ENCODE peak calls at places on chromosomes 6 and 20, in five cellular contexts. D is activated CD8-positive, alpha-beta memory T cell treated with anti-CD3 and anti-CD28 coated beads for 48 hours; U is activated CD4-positive, alpha-beta memory T cell treated with anti-CD3 and anti-CD28 coated beads for 36 hours; O is head of caudate nucleus; E is right cardiac atrium. Z is an unnamed sample.

GRCh38 chr6:63757826-63758225 is 122.2 kb downstream of the PHF3 start:
- DNase-seq in E (no peak), U (no peak), O (no peak), D (no peak), Z (no peak)

GRCh38 chr20:34099675-34100074 is 12.4 kb downstream of the EIF2S2 start:
- DNase-seq in D (no peak), O (no peak), U (no peak), E (no peak), Z (no peak)

GRCh38 chr6:24721461-24722215 is 2.7 kb upstream of the C6orf62 start:
- DNase-seq in U (no peak), D (no peak), E (peak; percentile 94), O (peak; percentile 90), Z (peak; percentile 78)

GRCh38 chr20:57657537-57658446 is 37.6 kb upstream of the ZBP1 start:
- DNase-seq in U (peak; percentile 60), E (peak; percentile 75), O (peak; percentile 48), D (no peak), Z (peak; percentile 3)

GRCh38 chr6:133241088-133241900 is at the start of gene EYA4:
- DNase-seq in E (peak; percentile 77), O (no peak), U (no peak), D (no peak), Z (no peak)

GRCh38 chr6:40509716-40510260 is 77.4 kb downstream of the LRFN2 start:
- DNase-seq in E (no peak), D (no peak), U (no peak), O (peak; percentile 35), Z (no peak)

GRCh38 chr6:13267142-13267621 is 61.2 kb downstream of the TBC1D7 start:
- DNase-seq in D (no peak), E (no peak), O (no peak), U (no peak), Z (no peak)

GRCh38 chr20:8394308-8394945 is 262.4 kb downstream of the PLCB1 start:
- DNase-seq in E (no peak), O (no peak), U (no peak), D (no peak), Z (no peak)

GRCh38 chr6:119346914-119347313 is 2.6 kb downstream of the MAN1A1 start:
- DNase-seq in E (no peak), U (no peak), D (no peak), O (no peak), Z (no peak)

GRCh38 chr6:134543128-134543527 is 225.2 kb upstream of the SGK1 start:
- DNase-seq in D (no peak), U (no peak), E (no peak), O (no peak), Z (no peak)

GRCh38 chr6:81326856-81327561 is 425.5 kb downstream of the TENT5A start:
- DNase-seq in E (no peak), O (no peak), U (no peak), D (no peak), Z (no peak)

GRCh38 chr20:37298190-37298939 is 8.9 kb downstream of the MANBAL start:
- DNase-seq in U (peak; percentile 18), D (no peak), O (no peak), E (no peak), Z (no peak)

GRCh38 chr6:170053966-170054661 is 236.8 kb downstream of the DLL1 start:
- DNase-seq in U (no peak), D (no peak), O (no peak), E (no peak), Z (no peak)

GRCh38 chr6:125357515-125358256 is 55.9 kb upstream of the HDDC2 start:
- DNase-seq in O (no peak), E (no peak), U (peak; percentile 18), D (no peak), Z (no peak)

GRCh38 chr6:23016701-23017100 is 447.3 kb downstream of the HDGFL1 start:
- DNase-seq in U (no peak), E (no peak), D (no peak), O (no peak), Z (no peak)

GRCh38 chr6:33609444-33610034 is 11.6 kb upstream of the ITPR3 start:
- DNase-seq in E (peak; percentile 84), O (no peak), U (no peak), D (no peak), Z (no peak)

GRCh38 chr6:121857551-121857950 is 422.1 kb downstream of the GJA1 start:
- DNase-seq in U (no peak), E (no peak), O (no peak), D (no peak), Z (no peak)

GRCh38 chr20:21272279-21272678 is 30.9 kb upstream of the XRN2 start:
- DNase-seq in U (no peak), E (no peak), D (no peak), O (no peak), Z (no peak)

GRCh38 chr20:62368303-62368628 is 1.2 kb upstream of the LAMA5 start:
- DNase-seq in U (no peak), E (no peak), O (no peak), D (no peak), Z (no peak)

GRCh38 chr20:2208897-2209296 is 86.9 kb upstream of the TGM3 start:
- DNase-seq in E (no peak), O (no peak), D (no peak), U (no peak), Z (no peak)

GRCh38 chr6:169669147-169669546 is 32.7 kb downstream of the WDR27 start:
- DNase-seq in O (no peak), D (no peak), E (no peak), U (no peak), Z (no peak)

GRCh38 chr6:90199900-90200299 is 96.7 kb downstream of the BACH2 start:
- DNase-seq in E (no peak), D (no peak), O (no peak), U (no peak), Z (no peak)

GRCh38 chr20:20712474-20713243 is at the start of gene RALGAPA2:
- DNase-seq in E (peak; percentile 99), D (peak; percentile 92), U (peak; percentile 95), O (peak; percentile 97), Z (peak; percentile 95)

GRCh38 chr6:66897576-66897975 is 1190.5 kb upstream of the EYS start:
- DNase-seq in O (no peak), D (no peak), E (no peak), U (no peak), Z (no peak)

GRCh38 chr20:58233881-58234528 is 5.6 kb upstream of the ANKRD60 start:
- DNase-seq in U (peak; percentile 74), O (no peak), D (peak; percentile 54), E (no peak), Z (no peak)

GRCh38 chr6:111944541-111944940 is 71.3 kb upstream of the FYN start:
- DNase-seq in E (no peak), D (no peak), U (no peak), O (no peak), Z (no peak)

GRCh38 chr6:37536462-37537225 is 37.0 kb upstream of the CCDC167 start:
- DNase-seq in O (no peak), E (no peak), D (no peak), U (no peak), Z (no peak)

GRCh38 chr20:58327211-58327610 is 17.7 kb downstream of the RAB22A start:
- DNase-seq in E (no peak), D (no peak), U (no peak), O (no peak), Z (no peak)

GRCh38 chr6:30990422-30991086 is 7.0 kb downstream of the MUC21 start:
- DNase-seq in E (no peak), O (no peak), D (no peak), U (peak; percentile 37), Z (no peak)

Z was measured in thoracic aorta.